ENCODE peak calls at places on chromosomes 7 and 10, in ten cellular contexts. H is A549, J is ovary, L is vagina, Q is tibial nerve, W is GM12892, S is body of pancreas, V is transverse colon, U is IMR-90, R is prostate gland. D is an unnamed sample.

GRCh38 chr10:126712681-126713080 is 42.2 kb upstream of the C10orf90 start:
- DNase-seq in H (no peak), J (no peak), L (peak; percentile 54), Q (no peak), W (no peak), S (no peak), V (no peak), U (no peak), R (no peak), D (no peak)

GRCh38 chr10:132972149-132972985 is 30.0 kb upstream of the CFAP46 start:
- DNase-seq in H (no peak), J (no peak), L (no peak), Q (no peak), W (no peak), S (peak; percentile 6), V (no peak), U (no peak), R (no peak), D (no peak)

GRCh38 chr7:37930226-37930948 is 9.9 kb downstream of the EPDR1 start:
- DNase-seq in H (peak; percentile 29), J (no peak), L (no peak), Q (no peak), W (no peak), S (no peak), V (no peak), U (no peak), R (no peak), D (no peak)

GRCh38 chr7:108561047-108561619 is 8.4 kb downstream of the THAP5 start:
- DNase-seq in H (no peak), J (no peak), L (no peak), Q (no peak), W (no peak), S (no peak), V (no peak), U (peak; percentile 45), R (no peak), D (no peak)

GRCh38 chr10:49161411-49161997 is 26.7 kb downstream of the TMEM273 start:
- DNase-seq in H (peak; percentile 44), J (no peak), L (peak; percentile 78), Q (no peak), W (no peak), S (no peak), V (no peak), U (peak; percentile 83), R (no peak), D (peak; percentile 75)

GRCh38 chr10:90642136-90642535 is 215.7 kb downstream of the HTR7 start:
- DNase-seq in H (no peak), J (no peak), L (no peak), Q (no peak), W (no peak), S (no peak), V (no peak), U (peak; percentile 46), R (no peak), D (no peak)

GRCh38 chr7:104231054-104232046 is 23.5 kb upstream of the ORC5 start:
- DNase-seq in H (peak; percentile 56), J (peak; percentile 37), L (no peak), Q (peak; percentile 44), W (peak; percentile 25), S (peak; percentile 56), V (peak; percentile 30), U (peak; percentile 58), R (peak; percentile 25), D (peak; percentile 65)

GRCh38 chr10:48941427-48942075 is 1.9 kb upstream of the LRRC18 start:
- DNase-seq in H (no peak), J (no peak), L (peak; percentile 58), Q (no peak), W (no peak), S (no peak), V (no peak), U (no peak), R (no peak), D (no peak)

GRCh38 chr10:27240212-27240890 is at the start of gene ACBD5:
- DNase-seq in H (peak; percentile 94), J (peak; percentile 90), L (peak; percentile 94), Q (peak; percentile 87), W (peak; percentile 48), S (peak; percentile 96), V (peak; percentile 90), U (peak; percentile 72), R (peak; percentile 82), D (peak; percentile 87)

GRCh38 chr10:27242951-27243551 is 2.5 kb upstream of the ACBD5 start:
- DNase-seq in H (peak; percentile 83), J (peak; percentile 62), L (no peak), Q (peak; percentile 56), W (no peak), S (peak; percentile 42), V (peak; percentile 65), U (peak; percentile 82), R (peak; percentile 61), D (peak; percentile 64)

GRCh38 chr10:27240891-27241639 is 468 bp upstream of the ACBD5 start:
- DNase-seq in H (peak; percentile 46), J (peak; percentile 41), L (peak; percentile 87), Q (no peak), W (no peak), S (peak; percentile 15), V (peak; percentile 17), U (no peak), R (peak; percentile 21), D (peak; percentile 70)

GRCh38 chr10:27242473-27242950 is 1.9 kb upstream of the ACBD5 start:
- DNase-seq in H (no peak), J (no peak), L (no peak), Q (no peak), W (no peak), S (no peak), V (no peak), U (no peak), R (no peak), D (no peak)

DNA sequence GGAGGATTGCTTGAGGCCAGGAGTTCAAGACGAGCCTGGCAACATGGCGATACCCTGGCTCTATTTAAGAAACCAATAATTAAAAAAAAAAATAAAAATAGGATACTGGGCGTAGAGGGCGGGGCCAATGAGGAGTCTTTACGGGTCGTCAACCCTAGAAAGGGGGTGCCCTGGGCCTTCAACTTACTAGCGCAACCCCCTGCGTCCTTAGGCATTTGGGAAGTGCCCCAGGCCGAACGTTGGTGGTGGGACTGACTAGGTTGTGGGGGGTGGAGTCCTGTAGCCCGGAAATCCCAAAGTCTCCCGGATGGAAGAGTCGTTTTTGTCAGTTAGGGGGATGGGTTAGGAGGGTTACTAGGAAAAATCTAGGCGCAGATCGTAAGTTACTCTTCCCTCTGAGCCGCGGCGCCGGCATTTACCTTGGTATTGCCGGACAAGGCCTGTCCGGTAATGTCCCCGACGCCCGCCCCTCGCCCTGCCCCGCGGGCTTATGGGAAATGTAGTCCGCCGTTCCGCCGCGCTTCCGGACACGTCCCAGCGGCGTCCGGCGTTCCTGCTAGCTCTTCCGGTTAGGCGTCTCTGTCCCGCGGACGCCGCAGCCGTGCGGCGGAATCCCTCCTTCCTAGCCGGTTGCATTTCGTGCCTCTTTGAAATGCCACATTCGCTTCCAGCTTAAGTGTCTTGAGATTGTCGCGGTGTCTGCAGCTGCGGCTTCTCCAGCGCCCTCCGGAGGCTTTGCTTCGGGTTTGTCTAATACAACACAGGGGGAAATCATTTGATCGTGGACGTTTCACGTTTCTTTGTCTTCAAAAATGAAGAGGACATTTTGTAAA is 1.3 kb upstream of the ACBD5 start:
- DNase-seq in H (peak; percentile 97), J (peak; percentile 92), L (peak; percentile 95), Q (peak; percentile 84), W (peak; percentile 51), S (peak; percentile 92), V (peak; percentile 94), U (peak; percentile 92), R (peak; percentile 91), D (peak; percentile 94)
- TF ChIP-seq POLR2A in H (peak; percentile 80), J (peak; percentile 94), L (peak; percentile 45), Q (peak; percentile 92), W (peak; percentile 98), S (peak; percentile 97), V (peak; percentile 96), U (peak; percentile 76), R (peak; percentile 90), D (peak; percentile 65)

DNA sequence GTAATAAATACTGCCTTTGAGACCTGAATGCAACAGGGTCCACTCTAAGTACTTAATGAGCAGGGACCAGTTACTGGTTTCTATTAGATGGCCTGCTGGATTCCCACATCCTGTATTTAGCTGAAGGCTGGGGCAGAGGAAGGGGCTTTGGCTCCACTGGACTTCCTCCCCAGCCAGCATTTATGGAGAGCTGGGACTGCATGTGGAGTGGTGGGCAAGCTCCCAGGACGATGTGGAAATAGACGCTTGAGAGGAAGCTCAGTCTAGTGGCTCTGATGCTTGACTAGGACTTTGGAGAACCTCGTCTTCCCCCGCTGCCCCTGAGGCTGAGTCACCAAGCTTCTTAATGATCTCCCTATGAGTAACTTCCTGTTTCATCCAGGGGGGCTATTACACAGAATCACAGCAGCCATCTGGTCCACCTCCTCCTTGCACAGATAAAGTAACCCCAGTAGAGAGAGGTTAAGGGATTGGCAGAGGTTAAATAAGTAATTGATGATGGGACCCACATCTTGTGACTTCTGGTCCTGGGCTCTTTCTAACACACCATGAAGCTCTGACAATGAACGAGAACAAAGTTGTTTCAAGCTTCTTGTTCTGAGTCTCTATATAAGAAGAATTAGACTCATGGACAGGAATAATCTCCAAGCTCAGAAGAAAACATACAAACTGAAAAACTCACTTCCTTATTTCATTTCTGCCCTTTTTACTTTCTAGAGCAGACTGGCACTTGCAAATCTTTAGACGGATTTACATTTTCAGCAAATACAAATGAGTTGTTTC is 126.2 kb downstream of the PRPF18 start:
- DNase-seq in H (peak; percentile 60), J (peak; percentile 35), L (peak; percentile 93), Q (peak; percentile 66), W (peak; percentile 52), S (peak; percentile 53), V (peak; percentile 66), U (peak; percentile 99), R (no peak), D (peak; percentile 89)
- TF ChIP-seq POLR2A in H (no peak), J (no peak), L (no peak), Q (no peak), W (peak; percentile 77), S (no peak), V (no peak), U (no peak), R (no peak), D (no peak)

GRCh38 chr7:64888901-64889685 is 14.0 kb upstream of the ZNF273 start:
- DNase-seq in H (no peak), J (no peak), L (no peak), Q (peak; percentile 17), W (peak; percentile 19), S (peak; percentile 55), V (peak; percentile 35), U (no peak), R (no peak), D (peak; percentile 76)

GRCh38 chr7:64888561-64888900 is 14.5 kb upstream of the ZNF273 start:
- DNase-seq in H (no peak), J (no peak), L (peak; percentile 80), Q (no peak), W (peak; percentile 16), S (no peak), V (no peak), U (no peak), R (no peak), D (no peak)

GRCh38 chr7:64886956-64887545 is 16.0 kb upstream of the ZNF273 start:
- DNase-seq in H (no peak), J (no peak), L (peak; percentile 42), Q (no peak), W (no peak), S (no peak), V (no peak), U (no peak), R (no peak), D (no peak)

GRCh38 chr7:64889686-64890162 is 13.3 kb upstream of the ZNF273 start:
- DNase-seq in H (no peak), J (no peak), L (peak; percentile 71), Q (no peak), W (peak; percentile 4), S (no peak), V (no peak), U (no peak), R (no peak), D (no peak)

GRCh38 chr7:64887756-64888508 is 15.1 kb upstream of the ZNF273 start:
- DNase-seq in H (no peak), J (no peak), L (peak; percentile 77), Q (no peak), W (no peak), S (peak; percentile 64), V (peak; percentile 60), U (no peak), R (no peak), D (peak; percentile 86)
- TF ChIP-seq POLR2A in H (no peak), J (no peak), L (no peak), Q (no peak), W (no peak), S (no peak), V (no peak), U (no peak), R (no peak), D (no peak)

DNA sequence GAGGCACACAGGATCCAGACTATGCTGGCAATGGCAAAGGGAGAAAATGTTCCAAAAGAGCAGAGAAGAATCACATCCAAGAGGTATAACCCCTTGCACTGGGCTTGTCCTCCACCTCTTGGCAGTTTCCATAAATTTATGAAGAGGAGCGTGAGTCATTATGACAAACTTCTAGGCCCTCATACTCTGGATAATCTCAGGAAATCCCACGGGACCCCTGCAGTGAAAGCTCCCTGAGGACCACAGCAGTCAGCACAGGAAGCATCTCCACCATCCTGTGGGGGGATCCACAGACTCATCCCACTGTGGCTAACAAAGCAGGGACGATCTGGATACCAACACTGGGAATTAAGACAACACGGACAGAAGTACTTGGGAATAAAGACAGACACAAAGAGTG is 30.3 kb upstream of the GPAM start:
- DNase-seq in H (no peak), J (no peak), L (peak; percentile 22), Q (no peak), W (no peak), S (no peak), V (no peak), U (no peak), R (no peak), D (no peak)
- TF ChIP-seq POLR2A in H (no peak), J (no peak), L (no peak), Q (no peak), W (no peak), S (no peak), V (no peak), U (no peak), R (no peak), D (no peak)